ENCODE peak calls at places on chromosomes 16 and 17, in ten cellular contexts. U is CD4-positive, alpha-beta T cell; R is ovary; P is fibroblast of lung; C is substantia nigra; F is iPS DF 6.9; L is mammary epithelial cell; Z is uterus; E is neural progenitor cell; I is colonic mucosa. V is an unnamed sample.

GRCh38 chr17:72502940-72503341 is 382.1 kb downstream of the SOX9 start:
- DNase-seq in U (no peak), R (no peak), P (no peak), C (no peak), F (no peak), L (no peak), Z (no peak), E (no peak), I (no peak), V (no peak)

GRCh38 chr17:9414471-9414870 is 161.1 kb downstream of the STX8 start:
- DNase-seq in U (no peak), R (no peak), P (no peak), C (no peak), F (no peak), L (no peak), Z (no peak), E (no peak), I (no peak), V (no peak)

GRCh38 chr17:27551701-27552466 is 79.1 kb upstream of the LGALS9 start:
- DNase-seq in U (no peak), R (no peak), P (peak), C (no peak), F (no peak), L (peak), Z (no peak), E (no peak), I (peak), V (no peak)

GRCh38 chr17:68616334-68616733 is 15.2 kb upstream of the FAM20A start:
- DNase-seq in U (no peak), R (no peak), P (no peak), C (no peak), F (no peak), L (no peak), Z (no peak), E (no peak), I (no peak), V (no peak)

GRCh38 chr16:86044881-86045600 is 146.1 kb downstream of the IRF8 start:
- DNase-seq in U (peak), R (no peak), P (no peak), C (no peak), F (no peak), L (no peak), Z (no peak), E (no peak), I (peak), V (no peak)

GRCh38 chr16:23148513-23149266 is 562 bp downstream of the USP31 start:
- DNase-seq in U (peak), R (peak), P (peak), C (peak), F (no peak), L (peak), Z (peak), E (peak), I (peak), V (no peak)

GRCh38 chr17:58325289-58325726 is 3.3 kb downstream of the TSPOAP1 start:
- DNase-seq in U (no peak), R (no peak), P (no peak), C (no peak), F (no peak), L (no peak), Z (no peak), E (peak), I (no peak), V (no peak)

GRCh38 chr17:2406903-2407790 is 6.3 kb upstream of the MNT start:
- DNase-seq in U (no peak), R (no peak), P (peak), C (no peak), F (no peak), L (peak), Z (peak), E (no peak), I (peak), V (no peak)

GRCh38 chr17:11932337-11932898 is 64.9 kb downstream of the ZNF18 start:
- DNase-seq in U (no peak), R (no peak), P (no peak), C (no peak), F (no peak), L (no peak), Z (no peak), E (no peak), I (no peak), V (no peak)

GRCh38 chr17:30379303-30380105 is 777 bp downstream of the CPD start:
- DNase-seq in U (no peak), R (peak), P (no peak), C (peak), F (no peak), L (no peak), Z (no peak), E (peak), I (peak), V (no peak)

GRCh38 chr16:70706948-70707465 is 21.2 kb upstream of the MTSS2 start:
- DNase-seq in U (no peak), R (peak), P (peak), C (no peak), F (no peak), L (peak), Z (peak), E (no peak), I (no peak), V (peak)

GRCh38 chr17:54992797-54993639 is 24.5 kb downstream of the STXBP4 start:
- DNase-seq in U (no peak), R (no peak), P (peak), C (no peak), F (no peak), L (peak), Z (no peak), E (peak), I (no peak), V (no peak)

GRCh38 chr16:5075637-5076036 is 4.0 kb downstream of the ALG1 start:
- DNase-seq in U (no peak), R (no peak), P (no peak), C (no peak), F (no peak), L (no peak), Z (no peak), E (no peak), I (no peak), V (no peak)

GRCh38 chr17:17680477-17681186 is 626 bp upstream of the RAI1 start:
- DNase-seq in U (no peak), R (no peak), P (no peak), C (no peak), F (no peak), L (no peak), Z (no peak), E (no peak), I (no peak), V (no peak)
- H3K27ac ChIP-seq in U (no peak), R (peak), P (no peak), C (peak), F (no peak), L (no peak), Z (peak), E (no peak), I (peak), V (no peak)

DNA sequence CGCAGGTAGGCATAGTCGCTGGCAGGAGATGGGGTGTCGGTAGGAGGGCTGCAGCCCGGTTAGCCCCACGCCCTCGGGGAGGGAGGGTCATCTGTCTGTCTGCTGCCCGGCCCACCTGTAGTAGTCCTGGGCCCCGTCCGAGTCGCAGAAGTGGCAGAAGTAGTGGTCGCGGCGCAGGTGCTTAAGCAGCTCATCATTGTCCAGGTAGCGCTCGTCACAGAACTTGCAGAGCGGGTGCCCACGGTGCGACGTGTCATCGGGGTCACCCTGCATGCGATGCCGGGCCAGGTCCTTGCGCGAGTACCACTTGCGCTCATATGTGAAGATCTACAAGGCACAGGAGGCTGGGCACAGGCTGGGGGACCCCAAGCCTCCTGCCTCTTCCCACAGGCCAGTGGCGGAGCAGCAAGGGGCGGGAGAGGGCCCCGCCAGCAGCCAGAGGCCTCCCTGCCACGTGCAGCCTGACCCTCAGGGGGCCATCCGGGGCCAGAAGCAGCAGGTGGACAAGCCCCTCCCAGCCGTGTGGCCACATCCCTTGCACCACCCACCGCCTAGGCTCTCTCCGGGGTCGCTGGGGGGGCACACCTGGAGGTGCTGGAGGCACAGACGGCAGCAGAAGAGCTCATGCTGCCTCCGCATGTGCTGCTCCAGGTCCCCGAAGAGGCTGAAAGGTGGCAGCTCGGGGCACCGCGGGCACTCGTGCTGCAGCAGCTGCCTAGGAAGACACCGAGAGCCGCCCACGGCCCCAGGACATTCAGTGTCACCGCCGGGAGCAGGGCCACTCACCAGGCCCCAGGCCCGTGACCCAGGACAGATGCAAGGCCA is 7.0 kb downstream of the ZNF598 start:
- DNase-seq in U (no peak), R (no peak), P (no peak), C (no peak), F (no peak), L (no peak), Z (no peak), E (peak), I (no peak), V (no peak)
- H3K27ac ChIP-seq in U (no peak), R (no peak), P (no peak), C (no peak), F (no peak), L (no peak), Z (no peak), E (no peak), I (no peak), V (no peak)

DNA sequence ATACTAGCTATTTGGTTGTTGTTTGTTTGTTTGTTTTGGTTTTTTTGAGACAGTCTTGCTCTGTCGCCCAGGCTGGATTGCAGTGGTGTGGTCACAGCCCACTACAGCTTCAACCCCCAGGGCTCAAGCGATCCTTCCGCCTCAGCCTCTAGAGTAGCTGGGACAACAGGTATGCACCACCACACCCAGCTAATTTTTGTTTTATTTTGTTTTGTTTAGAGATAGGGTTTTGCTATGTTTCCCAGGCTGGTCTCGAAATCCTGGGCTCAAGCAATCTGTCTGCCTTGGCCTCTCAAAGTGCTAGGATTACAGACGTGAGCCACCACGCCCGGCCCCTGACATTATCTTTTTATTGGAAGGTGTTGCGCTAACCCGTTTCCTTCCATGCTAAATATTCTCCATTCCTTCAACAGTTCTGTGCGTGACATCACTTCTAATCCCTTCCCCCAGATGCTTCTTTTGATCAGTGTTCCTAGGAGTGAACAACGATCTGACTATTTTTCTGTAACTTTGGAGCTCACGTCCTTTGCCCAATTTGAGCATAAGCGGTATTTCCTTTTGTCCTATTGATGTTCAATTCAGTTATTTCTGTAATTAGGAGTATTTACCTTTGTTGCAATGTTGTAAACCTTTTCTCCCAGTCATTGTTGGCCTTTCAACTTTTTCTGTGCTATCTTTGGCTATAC is 30.2 kb upstream of the EMP2 start:
- DNase-seq in U (no peak), R (no peak), P (no peak), C (no peak), F (no peak), L (no peak), Z (no peak), E (no peak), I (no peak), V (no peak)
- H3K27ac ChIP-seq in U (no peak), R (no peak), P (no peak), C (no peak), F (no peak), L (no peak), Z (no peak), E (no peak), I (no peak), V (no peak)

GRCh38 chr17:17766351-17767095 is 70.3 kb downstream of the SREBF1 start:
- DNase-seq in U (no peak), R (no peak), P (no peak), C (peak), F (no peak), L (no peak), Z (no peak), E (peak), I (no peak), V (no peak)

GRCh38 chr17:17768415-17769088 is 68.2 kb downstream of the SREBF1 start:
- DNase-seq in U (no peak), R (no peak), P (no peak), C (no peak), F (no peak), L (no peak), Z (no peak), E (no peak), I (no peak), V (no peak)

GRCh38 chr17:17767497-17768286 is 69.1 kb downstream of the SREBF1 start:
- DNase-seq in U (no peak), R (no peak), P (no peak), C (no peak), F (no peak), L (no peak), Z (no peak), E (peak), I (no peak), V (no peak)

GRCh38 chr17:17765921-17766320 is 70.9 kb downstream of the SREBF1 start:
- DNase-seq in U (no peak), R (no peak), P (no peak), C (no peak), F (no peak), L (no peak), Z (no peak), E (no peak), I (no peak), V (no peak)

GRCh38 chr17:17767096-17767470 is 69.7 kb downstream of the SREBF1 start:
- DNase-seq in U (no peak), R (no peak), P (peak), C (no peak), F (no peak), L (no peak), Z (no peak), E (peak), I (no peak), V (no peak)
- H3K27ac ChIP-seq in U (no peak), R (no peak), P (no peak), C (peak), F (no peak), L (no peak), Z (no peak), E (peak), I (no peak), V (no peak)

GRCh38 chr16:20401475-20402016 is 3.0 kb downstream of the PDILT start:
- DNase-seq in U (no peak), R (no peak), P (no peak), C (no peak), F (no peak), L (no peak), Z (no peak), E (peak), I (no peak), V (no peak)
- H3K27ac ChIP-seq in U (no peak), R (no peak), P (no peak), C (no peak), F (no peak), L (no peak), Z (no peak), E (no peak), I (no peak), V (no peak)

GRCh38 chr17:15958484-15958854 is 13.5 kb downstream of the ADORA2B start:
- DNase-seq in U (no peak), R (no peak), P (no peak), C (no peak), F (no peak), L (no peak), Z (no peak), E (no peak), I (no peak), V (no peak)
- H3K27ac ChIP-seq in U (no peak), R (no peak), P (peak), C (no peak), F (no peak), L (peak), Z (no peak), E (no peak), I (peak), V (peak)